ENCODE peak calls at places on chromosomes 4 and X, in four cellular contexts. W is neural progenitor cell, Q is cardiac muscle cell, B is right lobe of liver. I is an unnamed sample. For H3K36me3, the result is how much of the 10 kb centered on the place peaks cover.

GRCh38 chr4:11669156-11669555 is 240.5 kb upstream of the HS3ST1 start:
- DNase-seq in W (no peak), Q (peak), B (no peak), I (no peak)

GRCh38 chr4:24774452-24774851 is 20.9 kb upstream of the SOD3 start:
- DNase-seq in Q (no peak), B (no peak), W (no peak), I (no peak)

GRCh38 chr4:185680617-185681016 is 131.4 kb downstream of the SORBS2 start:
- DNase-seq in B (no peak), W (no peak), Q (no peak), I (no peak)

GRCh38 chr4:174358823-174359222 is 75.1 kb downstream of the CEP44 start:
- DNase-seq in W (no peak), B (no peak), Q (peak), I (no peak)

GRCh38 chr4:28225005-28225404 is 1364.4 kb downstream of the STIM2 start:
- DNase-seq in Q (peak), W (peak), B (no peak), I (no peak)

GRCh38 chrX:6371353-6371752 is 142.7 kb upstream of the NLGN4X start:
- DNase-seq in W (no peak), Q (no peak), B (no peak), I (no peak)

GRCh38 chr4:7675136-7675535 is 240.4 kb upstream of the PSAPL1 start:
- DNase-seq in B (no peak), Q (no peak), W (no peak), I (no peak)

GRCh38 chrX:97860206-97860605 is 976.5 kb downstream of the RPA4 start:
- DNase-seq in Q (no peak), W (no peak), B (no peak), I (no peak)

GRCh38 chrX:110420771-110421498 is 62.3 kb downstream of the RTL9 start:
- DNase-seq in W (no peak), B (no peak), Q (no peak), I (no peak)

GRCh38 chr4:185582651-185583400 is 47.5 kb upstream of the PDLIM3 start:
- DNase-seq in B (no peak), Q (no peak), W (peak), I (no peak)

GRCh38 chr4:15001825-15002658 is at the start of gene CPEB2:
- DNase-seq in B (peak), Q (peak), W (peak), I (peak)

GRCh38 chr4:119286377-119287002 is 35.4 kb downstream of the FABP2 start:
- DNase-seq in B (no peak), W (peak), Q (peak), I (no peak)

GRCh38 chr4:114386637-114387233 is 211.9 kb upstream of the UGT8 start:
- DNase-seq in W (peak), Q (peak), B (no peak), I (no peak)

GRCh38 chr4:33746979-33747378 is 2497.3 kb downstream of the ARAP2 start:
- DNase-seq in W (no peak), B (no peak), Q (no peak), I (no peak)
- TF ChIP-seq CTCF in W (no peak), B (no peak), Q (no peak), I (no peak)

GRCh38 chrX:148270499-148270898 is 229.9 kb upstream of the AFF2 start:
- DNase-seq in Q (no peak), B (no peak), W (no peak), I (no peak)
- H3K27ac ChIP-seq in Q (no peak), B (no peak), W (no peak), I (no peak)

GRCh38 chr4:53695540-53696463 is 104.5 kb upstream of the LNX1 start:
- DNase-seq in W (no peak), Q (no peak), B (no peak), I (no peak)

GRCh38 chr4:53696956-53697685 is 105.8 kb upstream of the LNX1 start:
- DNase-seq in W (no peak), B (no peak), Q (peak), I (no peak)

GRCh38 chr4:53693408-53693807 is 102.1 kb upstream of the LNX1 start:
- DNase-seq in B (no peak), W (no peak), Q (no peak), I (no peak)

GRCh38 chr4:53694666-53695065 is 103.4 kb upstream of the LNX1 start:
- DNase-seq in B (no peak), W (no peak), Q (no peak), I (no peak)

GRCh38 chr4:53693909-53694308 is 102.6 kb upstream of the LNX1 start:
- DNase-seq in W (no peak), Q (no peak), B (no peak), I (no peak)
- H3K36me3 ChIP-seq in W (under half), Q (under half), B (under half), I (under half)

GRCh38 chrX:40950546-40950945 is 134.7 kb upstream of the USP9X start:
- DNase-seq in W (no peak), B (no peak), Q (no peak), I (no peak)
- TF ChIP-seq CTCF in W (no peak), B (no peak), Q (no peak), I (no peak)

GRCh38 chrX:69137911-69138310 is 27.3 kb downstream of the PJA1 start:
- DNase-seq in B (no peak), Q (peak), W (no peak), I (no peak)
- H3K27ac ChIP-seq in B (no peak), Q (peak), W (peak), I (peak)

GRCh38 chr4:183688216-183688615 is 29.1 kb downstream of the TRAPPC11 start:
- DNase-seq in W (no peak), Q (no peak), B (no peak), I (no peak)
- H3K36me3 ChIP-seq in W (under half), Q (half or more), B (half or more), I (half or more)

DNA sequence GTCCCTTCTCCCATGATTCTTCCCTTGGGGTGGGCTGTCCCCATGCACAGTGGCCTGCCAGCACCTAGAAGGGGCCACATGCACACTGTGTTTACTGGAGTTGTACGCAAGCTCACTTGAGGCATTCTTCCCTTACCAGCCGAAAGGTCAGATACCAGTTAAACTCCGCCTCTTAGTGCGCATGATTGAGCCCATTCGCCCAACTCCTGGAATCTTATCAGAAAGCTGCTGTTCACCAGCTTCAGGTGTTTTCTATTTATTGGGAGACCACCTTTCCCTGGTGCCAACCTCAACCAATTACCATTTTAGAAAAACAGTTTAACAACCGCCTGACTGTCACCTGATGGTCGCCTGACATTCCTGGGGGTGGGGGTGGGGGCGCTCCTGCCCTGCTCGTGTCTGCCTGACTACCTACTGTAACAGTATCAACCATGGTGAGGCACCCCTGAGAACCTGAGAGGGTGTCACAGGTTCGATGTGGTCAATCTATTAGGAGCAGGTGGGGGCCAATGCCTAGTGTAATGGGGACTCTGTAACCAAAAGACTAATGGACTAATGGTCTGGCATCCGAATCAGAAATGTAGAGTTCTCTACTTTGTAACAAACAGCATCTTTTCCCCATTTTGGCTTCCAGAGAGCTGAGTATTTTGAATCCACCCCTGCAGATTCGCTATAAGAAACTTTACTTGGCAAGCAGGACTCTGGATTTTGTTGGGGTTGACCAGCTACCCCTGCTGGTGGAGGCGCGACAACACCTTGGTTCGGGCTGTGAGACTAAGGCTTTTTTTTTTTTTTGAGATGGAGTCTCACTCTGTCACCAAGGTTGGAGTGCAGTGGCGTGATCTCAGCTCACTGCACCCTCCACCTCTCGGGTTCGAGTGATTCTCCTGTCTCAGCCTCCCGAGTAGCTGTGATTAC is 58.3 kb upstream of the ZNF157 start:
- DNase-seq in W (peak), B (no peak), Q (peak), I (no peak)
- TF ChIP-seq CTCF in W (peak), B (peak), Q (peak), I (peak)

DNA sequence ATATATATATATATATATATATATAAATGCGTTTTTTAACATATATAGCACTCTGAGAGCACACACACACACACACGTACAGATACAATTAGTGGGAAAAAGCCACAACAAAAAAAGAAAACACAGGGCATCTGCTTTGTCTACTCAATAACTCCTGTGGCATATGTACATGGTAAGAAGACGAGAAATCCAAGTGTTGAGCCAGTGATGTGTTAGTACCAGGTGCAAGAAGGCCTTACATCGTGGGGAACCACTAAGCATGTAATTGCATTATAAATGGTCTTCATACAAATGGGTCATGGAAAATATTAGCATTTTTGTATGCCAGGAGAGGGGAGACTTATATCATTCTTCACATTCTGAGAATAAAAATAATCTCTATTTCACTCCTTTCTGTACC is 62.7 kb upstream of the FAM47B start:
- DNase-seq in Q (no peak), W (no peak), B (no peak), I (no peak)
- H3K27ac ChIP-seq in Q (no peak), W (no peak), B (no peak), I (no peak)

GRCh38 chrX:40061871-40062524 is 35.8 kb downstream of the BCOR start:
- DNase-seq in W (no peak), Q (no peak), B (no peak), I (no peak)

GRCh38 chrX:40064055-40064597 is 33.6 kb downstream of the BCOR start:
- DNase-seq in B (no peak), W (no peak), Q (no peak), I (no peak)

GRCh38 chrX:40065291-40066046 is 32.3 kb downstream of the BCOR start:
- DNase-seq in W (no peak), Q (no peak), B (no peak), I (no peak)

GRCh38 chrX:40062525-40063193 is 35.1 kb downstream of the BCOR start:
- DNase-seq in W (no peak), Q (no peak), B (no peak), I (no peak)

DNA sequence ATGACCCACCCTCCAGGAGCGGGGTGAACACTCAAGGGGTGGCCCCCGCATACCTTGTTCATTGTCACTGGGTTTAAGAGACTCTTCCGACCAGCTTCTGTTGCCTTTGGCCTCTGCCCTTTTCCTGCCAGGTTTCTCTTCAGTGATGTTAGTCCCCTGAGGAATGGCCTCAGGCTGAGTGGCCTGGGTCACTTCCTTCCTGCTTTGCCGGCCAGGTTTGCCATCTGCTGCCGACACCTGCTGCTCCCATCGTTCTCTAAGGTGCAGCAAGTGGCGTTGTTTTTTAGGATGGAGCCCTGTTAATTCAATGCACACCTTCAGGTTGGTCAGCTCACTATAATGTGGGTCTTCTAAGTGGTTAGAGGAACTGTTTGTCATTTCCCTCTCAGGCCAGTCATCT is 34.2 kb downstream of the BCOR start:
- DNase-seq in Q (no peak), W (no peak), B (no peak), I (no peak)
- H3K36me3 ChIP-seq in Q (under half), W (under half), B (under half), I (under half)

GRCh38 chrX:154750301-154751120 is at the start of gene GAB3:
- DNase-seq in Q (peak), W (peak), B (peak), I (peak)

GRCh38 chrX:154749856-154750255 is 1.0 kb downstream of the GAB3 start:
- DNase-seq in B (no peak), W (no peak), Q (peak), I (no peak)

GRCh38 chrX:154748712-154749339 is 2.1 kb downstream of the GAB3 start:
- DNase-seq in W (peak), B (no peak), Q (peak), I (no peak)

GRCh38 chrX:154751121-154751668 is 318 bp upstream of the GAB3 start:
- DNase-seq in W (no peak), Q (no peak), B (peak), I (no peak)

GRCh38 chrX:154751669-154752271 is 893 bp upstream of the GAB3 start:
- DNase-seq in Q (no peak), B (no peak), W (no peak), I (no peak)
- TF ChIP-seq CTCF in Q (no peak), B (no peak), W (no peak), I (no peak)

I was measured in left ventricle myocardium inferior.